ENCODE peak calls at places on chromosomes 6 and 20, in six cellular contexts. One of them, this sample, is unnamed.

GRCh38 chr6:39929039-39929732 is 5.1 kb downstream of the MOCS1 start:
- DNase-seq in left lung: no peak
- DNase-seq in T-helper 1 cell: no peak
- DNase-seq in DMS153: no peak
- DNase-seq in HEK293T: no peak
- DNase-seq in NCI-H1105: no peak
- DNase-seq in this sample: no peak

GRCh38 chr6:16331328-16332174 is 93.2 kb downstream of the GMPR start:
- DNase-seq in left lung: peak
- DNase-seq in T-helper 1 cell: peak
- DNase-seq in DMS153: peak
- DNase-seq in HEK293T: peak
- DNase-seq in NCI-H1105: peak
- DNase-seq in this sample: peak

GRCh38 chr20:39089029-39089428 is 126.9 kb downstream of the DHX35 start:
- DNase-seq in left lung: no peak
- DNase-seq in T-helper 1 cell: no peak
- DNase-seq in DMS153: no peak
- DNase-seq in HEK293T: no peak
- DNase-seq in NCI-H1105: no peak
- DNase-seq in this sample: no peak

GRCh38 chr6:142945446-142946180 is 637 bp upstream of the HIVEP2 start:
- DNase-seq in left lung: peak
- DNase-seq in T-helper 1 cell: peak
- DNase-seq in DMS153: no peak
- DNase-seq in HEK293T: peak
- DNase-seq in NCI-H1105: peak
- DNase-seq in this sample: peak

GRCh38 chr6:109767961-109768360 is 76.9 kb downstream of the FIG4 start:
- DNase-seq in left lung: peak
- DNase-seq in T-helper 1 cell: no peak
- DNase-seq in DMS153: no peak
- DNase-seq in HEK293T: no peak
- DNase-seq in NCI-H1105: no peak
- DNase-seq in this sample: no peak

GRCh38 chr6:151544453-151544852 is 50.6 kb downstream of the CCDC170 start:
- DNase-seq in left lung: no peak
- DNase-seq in T-helper 1 cell: no peak
- DNase-seq in DMS153: no peak
- DNase-seq in HEK293T: no peak
- DNase-seq in NCI-H1105: no peak
- DNase-seq in this sample: no peak

GRCh38 chr6:82040405-82041221 is 206.9 kb downstream of the IBTK start:
- DNase-seq in left lung: no peak
- DNase-seq in T-helper 1 cell: no peak
- DNase-seq in DMS153: peak
- DNase-seq in HEK293T: peak
- DNase-seq in NCI-H1105: peak
- DNase-seq in this sample: no peak

GRCh38 chr6:49269190-49269589 is 193.9 kb downstream of the MMUT start:
- DNase-seq in left lung: no peak
- DNase-seq in T-helper 1 cell: no peak
- DNase-seq in DMS153: no peak
- DNase-seq in HEK293T: no peak
- DNase-seq in NCI-H1105: no peak
- DNase-seq in this sample: no peak

GRCh38 chr20:20832715-20833114 is 120.3 kb upstream of the RALGAPA2 start:
- DNase-seq in left lung: no peak
- DNase-seq in T-helper 1 cell: no peak
- DNase-seq in DMS153: no peak
- DNase-seq in HEK293T: no peak
- DNase-seq in NCI-H1105: no peak
- DNase-seq in this sample: no peak

GRCh38 chr6:53119772-53120409 is 28.8 kb downstream of the GCM1 start:
- DNase-seq in left lung: no peak
- DNase-seq in T-helper 1 cell: no peak
- DNase-seq in DMS153: peak
- DNase-seq in HEK293T: no peak
- DNase-seq in NCI-H1105: no peak
- DNase-seq in this sample: no peak

GRCh38 chr20:17653835-17654648 is 28.0 kb downstream of the RRBP1 start:
- DNase-seq in left lung: no peak
- DNase-seq in T-helper 1 cell: no peak
- DNase-seq in DMS153: no peak
- DNase-seq in HEK293T: no peak
- DNase-seq in NCI-H1105: no peak
- DNase-seq in this sample: no peak

This sample was measured in effector CD8-positive, alpha-beta T cell.